ENCODE peak calls at places on chromosomes 16 and 17, in ten cellular contexts. T is AG10803; J is epithelial cell of prostate; L is germinal center; X is A549; Z is AG04449; G is activated effector memory CD4-positive, alpha-beta T cell treated with anti-CD3 and anti-CD28 coated beads, Interleukin-2, amount 50 U/mL, for 16 hours; B is EL; A is activated CD8-positive, alpha-beta memory T cell treated with anti-CD3 and anti-CD28 coated beads, Interleukin-2, amount 50 U/mL, for 48 hours; H is iPS-NIHi11. V is an unnamed sample.

GRCh38 chr17:4503283-4504005 is 4.8 kb downstream of the SPNS2 start:
- DNase-seq in T (no peak), J (no peak), L (no peak), X (no peak), Z (no peak), G (no peak), B (no peak), A (no peak), H (no peak), V (no peak)

GRCh38 chr16:71723537-71724319 is 773 bp downstream of the PHLPP2 start:
- DNase-seq in T (peak; percentile 52), J (no peak), L (peak; percentile 91), X (peak; percentile 63), Z (no peak), G (peak; percentile 93), B (peak; percentile 70), A (peak; percentile 89), H (peak; percentile 95), V (no peak)

GRCh38 chr16:65355706-65356105 is 233.8 kb upstream of the CDH11 start:
- DNase-seq in T (no peak), J (no peak), L (no peak), X (no peak), Z (no peak), G (no peak), B (no peak), A (no peak), H (no peak), V (no peak)

GRCh38 chr17:1934901-1935300 is 90.2 kb downstream of the RTN4RL1 start:
- DNase-seq in T (no peak), J (no peak), L (no peak), X (no peak), Z (no peak), G (no peak), B (no peak), A (no peak), H (no peak), V (no peak)

GRCh38 chr17:48582750-48583069 is 4.6 kb upstream of the HOXB4 start:
- DNase-seq in T (no peak), J (no peak), L (no peak), X (no peak), Z (no peak), G (no peak), B (no peak), A (no peak), H (no peak), V (no peak)

GRCh38 chr17:73165616-73166404 is 1.0 kb downstream of the SSTR2 start:
- DNase-seq in T (no peak), J (no peak), L (peak; percentile 30), X (no peak), Z (no peak), G (no peak), B (peak; percentile 19), A (peak; percentile 55), H (peak; percentile 33), V (no peak)

GRCh38 chr16:75109732-75110243 is 6.8 kb downstream of the LDHD start:
- DNase-seq in T (no peak), J (no peak), L (peak; percentile 34), X (no peak), Z (no peak), G (no peak), B (no peak), A (no peak), H (no peak), V (no peak)

GRCh38 chr16:13298676-13299075 is 397.3 kb downstream of the SHISA9 start:
- DNase-seq in T (no peak), J (no peak), L (no peak), X (no peak), Z (no peak), G (no peak), B (no peak), A (no peak), H (no peak), V (no peak)

GRCh38 chr17:81323083-81323369 is 27.9 kb upstream of the SLC38A10 start:
- DNase-seq in T (no peak), J (no peak), L (no peak), X (no peak), Z (no peak), G (no peak), B (no peak), A (no peak), H (no peak), V (no peak)

GRCh38 chr16:11198817-11199216 is 57.2 kb downstream of the SOCS1 start:
- DNase-seq in T (no peak), J (peak; percentile 29), L (no peak), X (peak; percentile 22), Z (no peak), G (no peak), B (no peak), A (no peak), H (no peak), V (no peak)

GRCh38 chr17:32971171-32971570 is 20.5 kb upstream of the SPACA3 start:
- DNase-seq in T (peak; percentile 34), J (peak; percentile 53), L (no peak), X (no peak), Z (no peak), G (no peak), B (peak; percentile 8), A (no peak), H (no peak), V (no peak)

GRCh38 chr17:81331527-81332043 is 36.5 kb upstream of the SLC38A10 start:
- DNase-seq in T (no peak), J (no peak), L (no peak), X (no peak), Z (no peak), G (no peak), B (no peak), A (no peak), H (no peak), V (no peak)

GRCh38 chr17:49890077-49890821 is 42.4 kb upstream of the TAC4 start:
- DNase-seq in T (no peak), J (no peak), L (no peak), X (no peak), Z (no peak), G (no peak), B (no peak), A (no peak), H (peak; percentile 57), V (no peak)

GRCh38 chr17:68446626-68447041 is 10.7 kb downstream of the WIPI1 start:
- DNase-seq in T (no peak), J (no peak), L (no peak), X (no peak), Z (no peak), G (no peak), B (no peak), A (no peak), H (no peak), V (no peak)

GRCh38 chr17:80104321-80104955 is 3.1 kb downstream of the GAA start:
- DNase-seq in T (no peak), J (no peak), L (no peak), X (no peak), Z (no peak), G (no peak), B (no peak), A (no peak), H (peak; percentile 55), V (no peak)

GRCh38 chr16:10683160-10683559 is 11.6 kb downstream of the TEKT5 start:
- DNase-seq in T (no peak), J (no peak), L (no peak), X (no peak), Z (no peak), G (no peak), B (no peak), A (no peak), H (peak; percentile 76), V (no peak)

GRCh38 chr17:40345161-40346034 is 19.1 kb downstream of the GJD3 start:
- DNase-seq in T (peak; percentile 66), J (no peak), L (no peak), X (peak; percentile 85), Z (no peak), G (peak; percentile 78), B (peak; percentile 82), A (peak; percentile 69), H (peak; percentile 75), V (no peak)

GRCh38 chr16:75552951-75553350 is 3.1 kb downstream of the TMEM231 start:
- DNase-seq in T (no peak), J (no peak), L (no peak), X (no peak), Z (no peak), G (no peak), B (no peak), A (no peak), H (no peak), V (no peak)

GRCh38 chr17:46982577-46982976 is 3.5 kb upstream of the RPRML start:
- DNase-seq in T (no peak), J (no peak), L (no peak), X (no peak), Z (no peak), G (no peak), B (no peak), A (no peak), H (no peak), V (no peak)

GRCh38 chr16:27113341-27113841 is 46.7 kb downstream of the C16orf82 start:
- DNase-seq in T (no peak), J (no peak), L (peak; percentile 58), X (no peak), Z (no peak), G (peak; percentile 34), B (no peak), A (peak; percentile 38), H (no peak), V (no peak)

GRCh38 chr17:16243811-16244567 is 27.0 kb downstream of the PIGL start:
- DNase-seq in T (no peak), J (no peak), L (no peak), X (no peak), Z (no peak), G (no peak), B (peak; percentile 8), A (peak; percentile 56), H (no peak), V (no peak)

GRCh38 chr17:33137411-33137810 is 145.8 kb downstream of the SPACA3 start:
- DNase-seq in T (no peak), J (no peak), L (no peak), X (no peak), Z (no peak), G (no peak), B (no peak), A (no peak), H (no peak), V (no peak)

GRCh38 chr16:3938843-3939624 is 58.5 kb upstream of the CREBBP start:
- DNase-seq in T (peak; percentile 91), J (no peak), L (peak; percentile 81), X (peak; percentile 86), Z (peak; percentile 59), G (peak; percentile 84), B (peak; percentile 96), A (peak; percentile 91), H (peak; percentile 96), V (peak; percentile 63)

GRCh38 chr17:36921131-36921851 is 16.0 kb upstream of the LHX1 start:
- DNase-seq in T (no peak), J (peak; percentile 84), L (no peak), X (peak; percentile 98), Z (no peak), G (peak; percentile 84), B (no peak), A (peak; percentile 81), H (peak; percentile 60), V (no peak)

GRCh38 chr17:77783991-77784820 is 174.3 kb upstream of the TNRC6C start:
- DNase-seq in T (no peak), J (no peak), L (no peak), X (no peak), Z (no peak), G (peak; percentile 87), B (no peak), A (peak; percentile 67), H (no peak), V (no peak)

GRCh38 chr17:19248923-19249574 is 11.9 kb downstream of the EPN2 start:
- DNase-seq in T (peak; percentile 83), J (no peak), L (no peak), X (no peak), Z (peak; percentile 42), G (peak; percentile 43), B (peak; percentile 90), A (no peak), H (no peak), V (peak; percentile 62)

GRCh38 chr16:15493416-15494181 is 59.2 kb downstream of the BMERB1 start:
- DNase-seq in T (peak; percentile 95), J (no peak), L (no peak), X (no peak), Z (no peak), G (no peak), B (peak; percentile 53), A (no peak), H (no peak), V (peak; percentile 91)

V was measured in GM04503.